ENCODE peak calls at places on chromosomes 4 and X, in four cellular contexts. T is upper lobe of right lung, D is HCT116, Y is lung. G is an unnamed sample.

GRCh38 chrX:75276666-75277065 is 2.8 kb downstream of the UPRT start:
- ATAC-seq in T (no peak), D (no peak), Y (no peak), G (no peak)

GRCh38 chr4:174604198-174604597 is 81.9 kb upstream of the HPGD start:
- ATAC-seq in T (peak), D (no peak), Y (peak), G (no peak)

GRCh38 chr4:121168865-121169281 is 4.8 kb upstream of the TNIP3 start:
- ATAC-seq in T (peak), D (no peak), Y (peak), G (no peak)

GRCh38 chr4:167581449-167581965 is 347.2 kb upstream of the SPOCK3 start:
- ATAC-seq in T (peak), D (no peak), Y (peak), G (peak)

GRCh38 chr4:75686346-75686745 is 13.1 kb upstream of the G3BP2 start:
- ATAC-seq in T (peak), D (no peak), Y (no peak), G (no peak)

GRCh38 chr4:20085653-20086052 is 166.1 kb upstream of the SLIT2 start:
- ATAC-seq in T (no peak), D (no peak), Y (no peak), G (no peak)

GRCh38 chr4:2805712-2806391 is 13.0 kb downstream of the SH3BP2 start:
- ATAC-seq in T (peak), D (peak), Y (peak), G (peak)

GRCh38 chr4:154471924-154472323 is 19.7 kb downstream of the DCHS2 start:
- ATAC-seq in T (no peak), D (no peak), Y (no peak), G (no peak)

GRCh38 chrX:16700734-16701133 is 11.7 kb downstream of the CTPS2 start:
- ATAC-seq in T (no peak), D (no peak), Y (no peak), G (no peak)

GRCh38 chr4:145843651-145844050 is 95.0 kb downstream of the ZNF827 start:
- ATAC-seq in T (no peak), D (no peak), Y (no peak), G (no peak)

GRCh38 chr4:83561381-83561780 is 25.5 kb downstream of the GPAT3 start:
- ATAC-seq in T (peak), D (peak), Y (peak), G (no peak)

GRCh38 chr4:118969359-118969758 is 80.7 kb downstream of the SYNPO2 start:
- ATAC-seq in T (peak), D (peak), Y (peak), G (peak)

GRCh38 chrX:30283456-30284200 is 25.6 kb downstream of the NR0B1 start:
- ATAC-seq in T (no peak), D (peak), Y (no peak), G (peak)

GRCh38 chrX:144531877-144532276 is 648.0 kb downstream of the UBE2NL start:
- ATAC-seq in T (no peak), D (no peak), Y (no peak), G (no peak)
- H3K27ac ChIP-seq in T (no peak), D (no peak), Y (no peak), G (no peak)

DNA sequence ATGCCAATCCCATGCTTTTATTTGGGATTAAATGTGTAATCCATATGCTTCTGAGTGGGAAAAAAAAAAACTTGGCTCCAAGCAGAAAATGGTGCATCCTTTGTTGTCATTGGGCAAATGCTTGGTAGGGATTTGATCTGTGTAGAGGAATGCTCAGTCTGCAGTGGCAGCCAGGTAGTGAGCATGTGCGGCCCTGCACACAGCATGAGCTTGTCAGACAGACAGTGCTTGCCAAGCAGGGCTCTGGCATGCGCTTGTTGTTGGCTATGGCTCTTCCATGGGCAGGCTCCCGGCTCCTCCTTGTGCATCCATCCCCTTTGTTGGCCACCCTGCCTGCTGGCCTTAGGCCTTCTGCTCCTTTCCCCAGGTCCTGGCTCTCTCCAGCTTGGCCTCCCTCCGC is 130.3 kb downstream of the GPR143 start:
- ATAC-seq in T (no peak), D (no peak), Y (no peak), G (peak)
- H3K27ac ChIP-seq in T (no peak), D (no peak), Y (no peak), G (peak)

GRCh38 chr4:169604903-169605331 is 7.5 kb downstream of the NEK1 start:
- ATAC-seq in T (no peak), D (peak), Y (no peak), G (no peak)
- H3K27ac ChIP-seq in T (no peak), D (no peak), Y (no peak), G (peak)

DNA sequence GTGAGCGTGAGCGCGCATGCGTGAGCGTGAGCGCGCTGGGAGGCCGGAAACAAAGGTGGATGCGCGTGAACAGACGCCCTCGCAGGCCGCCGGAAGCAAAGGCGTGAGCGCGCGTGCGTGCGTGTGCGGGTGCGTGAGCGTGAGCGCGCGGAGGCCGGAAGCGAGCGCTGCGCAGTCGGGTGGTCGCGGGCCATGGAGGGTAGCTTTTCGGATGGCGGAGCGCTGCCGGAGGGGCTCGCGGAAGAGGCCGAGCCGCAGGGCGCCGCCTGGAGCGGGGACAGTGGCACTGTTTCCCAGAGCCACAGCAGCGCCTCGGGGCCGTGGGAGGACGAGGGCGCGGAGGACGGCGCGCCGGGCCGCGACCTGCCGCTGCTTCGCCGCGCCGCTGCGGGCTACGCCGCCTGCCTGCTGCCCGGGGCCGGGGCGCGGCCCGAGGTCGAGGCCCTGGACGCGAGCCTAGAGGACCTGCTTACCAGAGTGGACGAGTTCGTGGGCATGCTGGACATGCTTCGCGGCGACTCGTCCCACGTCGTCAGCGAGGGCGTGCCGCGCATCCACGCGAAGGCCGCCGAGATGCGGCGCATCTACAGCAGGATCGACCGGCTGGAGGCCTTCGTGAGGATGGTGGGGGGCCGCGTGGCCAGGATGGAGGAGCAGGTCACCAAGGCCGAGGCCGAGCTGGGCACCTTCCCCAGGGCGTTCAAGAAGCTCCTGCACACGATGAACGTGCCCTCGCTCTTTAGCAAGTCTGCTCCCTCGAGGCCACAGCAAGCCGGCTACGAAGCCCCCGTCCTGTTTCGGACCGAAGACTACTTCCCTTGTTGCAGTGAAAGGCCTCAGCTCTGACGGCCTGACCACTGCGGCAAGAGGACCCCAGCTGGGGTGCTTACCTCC is at the start of gene BLOC1S4:
- ATAC-seq in T (peak), D (peak), Y (peak), G (peak)
- H3K27ac ChIP-seq in T (peak), D (peak), Y (peak), G (peak)

DNA sequence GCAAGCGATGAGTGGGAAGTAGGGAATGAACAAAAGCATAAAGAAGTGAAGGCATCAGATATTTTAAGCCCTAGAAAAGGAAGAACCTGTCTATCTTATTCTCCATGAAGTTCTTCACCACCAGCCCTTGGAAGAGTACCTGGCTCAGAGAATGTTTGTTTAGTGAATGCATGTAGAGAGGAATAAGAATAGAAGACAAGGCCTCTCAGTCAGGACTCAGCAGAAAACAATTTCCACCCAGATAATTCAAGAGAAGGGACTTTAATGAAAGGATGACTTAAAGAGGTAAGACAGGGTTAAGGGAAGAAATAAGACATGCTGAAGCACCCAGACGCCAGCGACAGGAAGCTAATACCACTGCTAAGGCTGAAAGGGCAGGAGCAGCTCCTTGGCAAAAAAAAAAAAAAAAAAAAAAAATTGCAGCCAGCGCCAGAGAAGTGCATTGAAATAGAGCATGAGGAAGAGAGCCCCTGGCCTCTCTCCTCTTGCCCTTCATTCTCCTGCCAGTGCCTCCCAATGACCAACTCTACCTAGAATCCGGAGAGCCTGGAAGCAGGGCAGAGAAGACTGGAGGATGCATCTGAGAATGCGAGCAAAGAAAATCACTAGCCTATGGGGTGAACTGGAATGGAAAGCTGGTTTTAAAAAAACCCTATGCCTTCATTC is 47.2 kb upstream of the RASGEF1B start:
- ATAC-seq in T (no peak), D (no peak), Y (no peak), G (no peak)
- H3K27ac ChIP-seq in T (no peak), D (no peak), Y (no peak), G (no peak)

DNA sequence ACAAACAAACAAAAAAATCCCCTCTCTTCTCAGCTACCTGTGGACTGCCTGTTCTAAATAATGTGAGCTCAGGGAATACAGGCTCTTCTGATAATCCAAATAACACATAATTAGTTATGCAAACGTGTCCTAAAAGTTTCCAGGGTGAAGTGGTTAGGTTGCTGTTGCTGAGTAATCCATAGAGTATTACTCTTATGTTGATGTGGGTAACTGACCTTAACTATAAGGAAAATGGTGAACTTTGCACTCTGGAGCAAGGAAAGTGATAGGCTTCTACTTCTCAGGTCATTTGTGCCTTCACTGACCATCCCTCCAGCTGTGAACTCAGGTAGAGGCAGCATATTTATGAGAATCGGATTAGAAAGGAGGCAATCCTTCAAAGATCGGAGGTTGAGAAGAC is 19.9 kb downstream of the MSN start:
- ATAC-seq in T (no peak), D (no peak), Y (no peak), G (no peak)
- H3K27ac ChIP-seq in T (peak), D (no peak), Y (no peak), G (peak)

GRCh38 chrX:153969125-153969903 is 2.3 kb downstream of the HCFC1 start:
- ATAC-seq in T (no peak), D (no peak), Y (no peak), G (no peak)
- H3K27ac ChIP-seq in T (peak), D (peak), Y (peak), G (peak)

GRCh38 chr4:23582671-23583070 is 307.2 kb downstream of the PPARGC1A start:
- ATAC-seq in T (no peak), D (no peak), Y (no peak), G (no peak)
- H3K27ac ChIP-seq in T (no peak), D (no peak), Y (no peak), G (no peak)